ENCODE peak calls at places on chromosomes 13 and 19, in seven cellular contexts. One of them, this sample, is unnamed.
A peak's percentile ranks its signal among the peaks of the same experiment; 100 is the strongest.

GRCh38 chr19:39070888-39071287 is 13.3 kb upstream of the ACP7 start:
- DNase-seq in stimulated activated CD4-positive, alpha-beta T cell treated with anti-CD3 and anti-CD28 coated beads, Interleukin-12 subunit alpha, Interleukin-12 subunit beta, amount 100 ng/mL, for 24 hours: no peak
- DNase-seq in NCI-H446: no peak
- DNase-seq in neural crest cell: no peak
- DNase-seq in HuH-7.5: no peak
- DNase-seq in fibroblast of lung: peak; percentile 18
- DNase-seq in hypothalamus: no peak
- DNase-seq in this sample: no peak

GRCh38 chr19:5095568-5095850 is 126.6 kb downstream of the KDM4B start:
- DNase-seq in stimulated activated CD4-positive, alpha-beta T cell treated with anti-CD3 and anti-CD28 coated beads, Interleukin-12 subunit alpha, Interleukin-12 subunit beta, amount 100 ng/mL, for 24 hours: no peak
- DNase-seq in NCI-H446: no peak
- DNase-seq in neural crest cell: no peak
- DNase-seq in HuH-7.5: no peak
- DNase-seq in fibroblast of lung: no peak
- DNase-seq in hypothalamus: no peak
- DNase-seq in this sample: no peak

GRCh38 chr19:33256266-33256665 is 30.6 kb upstream of the SLC7A10 start:
- DNase-seq in stimulated activated CD4-positive, alpha-beta T cell treated with anti-CD3 and anti-CD28 coated beads, Interleukin-12 subunit alpha, Interleukin-12 subunit beta, amount 100 ng/mL, for 24 hours: no peak
- DNase-seq in NCI-H446: no peak
- DNase-seq in neural crest cell: no peak
- DNase-seq in HuH-7.5: no peak
- DNase-seq in fibroblast of lung: no peak
- DNase-seq in hypothalamus: no peak
- DNase-seq in this sample: no peak

GRCh38 chr19:37933965-37934364 is 27.0 kb downstream of the SIPA1L3 start:
- DNase-seq in stimulated activated CD4-positive, alpha-beta T cell treated with anti-CD3 and anti-CD28 coated beads, Interleukin-12 subunit alpha, Interleukin-12 subunit beta, amount 100 ng/mL, for 24 hours: no peak
- DNase-seq in NCI-H446: no peak
- DNase-seq in neural crest cell: no peak
- DNase-seq in HuH-7.5: peak; percentile 62
- DNase-seq in fibroblast of lung: peak; percentile 86
- DNase-seq in hypothalamus: no peak
- DNase-seq in this sample: no peak

GRCh38 chr13:65990684-65991083 is 1239.5 kb downstream of the PCDH9 start:
- DNase-seq in stimulated activated CD4-positive, alpha-beta T cell treated with anti-CD3 and anti-CD28 coated beads, Interleukin-12 subunit alpha, Interleukin-12 subunit beta, amount 100 ng/mL, for 24 hours: no peak
- DNase-seq in NCI-H446: no peak
- DNase-seq in neural crest cell: no peak
- DNase-seq in HuH-7.5: no peak
- DNase-seq in fibroblast of lung: no peak
- DNase-seq in hypothalamus: no peak
- DNase-seq in this sample: no peak

GRCh38 chr13:74000906-74001305 is 133.3 kb downstream of the KLF12 start:
- DNase-seq in stimulated activated CD4-positive, alpha-beta T cell treated with anti-CD3 and anti-CD28 coated beads, Interleukin-12 subunit alpha, Interleukin-12 subunit beta, amount 100 ng/mL, for 24 hours: no peak
- DNase-seq in NCI-H446: no peak
- DNase-seq in neural crest cell: no peak
- DNase-seq in HuH-7.5: no peak
- DNase-seq in fibroblast of lung: no peak
- DNase-seq in hypothalamus: no peak
- DNase-seq in this sample: no peak

GRCh38 chr19:55406869-55407624 is 541 bp downstream of the UBE2S start:
- DNase-seq in stimulated activated CD4-positive, alpha-beta T cell treated with anti-CD3 and anti-CD28 coated beads, Interleukin-12 subunit alpha, Interleukin-12 subunit beta, amount 100 ng/mL, for 24 hours: no peak
- DNase-seq in NCI-H446: no peak
- DNase-seq in neural crest cell: no peak
- DNase-seq in HuH-7.5: no peak
- DNase-seq in fibroblast of lung: no peak
- DNase-seq in hypothalamus: no peak
- DNase-seq in this sample: no peak

GRCh38 chr13:21957833-21958232 is 287.0 kb downstream of the FGF9 start:
- DNase-seq in stimulated activated CD4-positive, alpha-beta T cell treated with anti-CD3 and anti-CD28 coated beads, Interleukin-12 subunit alpha, Interleukin-12 subunit beta, amount 100 ng/mL, for 24 hours: no peak
- DNase-seq in NCI-H446: no peak
- DNase-seq in neural crest cell: no peak
- DNase-seq in HuH-7.5: no peak
- DNase-seq in fibroblast of lung: no peak
- DNase-seq in hypothalamus: no peak
- DNase-seq in this sample: no peak

This sample was measured in substantia nigra.